ENCODE peak calls at places on chromosomes 13 and 19, in four cellular contexts. X is HepG2, J is IMR-90, N is K562. G is an unnamed sample.

GRCh38 chr19:51047031-51047335 is 12.2 kb upstream of the KLK12 start:
- DNase-seq in X (no peak), J (no peak), N (no peak), G (no peak)

GRCh38 chr19:5123646-5124045 is 154.7 kb downstream of the KDM4B start:
- DNase-seq in X (no peak), J (no peak), N (no peak), G (no peak)

GRCh38 chr19:10670876-10671804 is 17.0 kb downstream of the ILF3 start:
- DNase-seq in X (no peak), J (no peak), N (no peak), G (no peak)

GRCh38 chr19:48396010-48396870 is 2.8 kb downstream of the GRIN2D start:
- DNase-seq in X (no peak), J (no peak), N (peak; percentile 49), G (no peak)

GRCh38 chr13:31310781-31311180 is 111.0 kb downstream of the B3GLCT start:
- DNase-seq in X (no peak), J (peak; percentile 1), N (no peak), G (no peak)

GRCh38 chr13:28171266-28171665 is 32.9 kb downstream of the PAN3 start:
- DNase-seq in X (no peak), J (no peak), N (no peak), G (no peak)

GRCh38 chr19:13262450-13262849 is 112.2 kb downstream of the IER2 start:
- DNase-seq in X (peak; percentile 38), J (peak; percentile 61), N (peak; percentile 73), G (peak; percentile 45)

GRCh38 chr19:47778954-47779351 is 450 bp downstream of the SELENOW start:
- DNase-seq in X (no peak), J (no peak), N (no peak), G (no peak)

GRCh38 chr13:95440441-95441088 is 112.0 kb upstream of the CLDN10 start:
- DNase-seq in X (no peak), J (no peak), N (no peak), G (no peak)

GRCh38 chr19:55590621-55591020 is 8.7 kb downstream of the FIZ1 start:
- DNase-seq in X (no peak), J (no peak), N (peak; percentile 83), G (no peak)

GRCh38 chr19:7963566-7963965 is 20.1 kb upstream of the TIMM44 start:
- DNase-seq in X (no peak), J (no peak), N (no peak), G (no peak)

GRCh38 chr19:57947088-57947418 is 453 bp downstream of the ZNF256 start:
- DNase-seq in X (no peak), J (no peak), N (no peak), G (no peak)

GRCh38 chr13:43331676-43332075 is 308.3 kb downstream of the DNAJC15 start:
- DNase-seq in X (no peak), J (peak; percentile 10), N (no peak), G (no peak)

GRCh38 chr13:102443234-102443633 is 41.4 kb upstream of the FGF14 start:
- DNase-seq in X (no peak), J (no peak), N (no peak), G (no peak)

GRCh38 chr13:31322025-31322424 is 122.2 kb downstream of the B3GLCT start:
- DNase-seq in X (no peak), J (peak; percentile 7), N (no peak), G (no peak)

GRCh38 chr13:110506859-110507566 is 54.5 kb downstream of the RAB20 start:
- DNase-seq in X (no peak), J (peak; percentile 10), N (peak; percentile 90), G (peak; percentile 28)

GRCh38 chr13:75836441-75836840 is 200.3 kb downstream of the LMO7 start:
- DNase-seq in X (no peak), J (no peak), N (no peak), G (no peak)

GRCh38 chr13:43085545-43085944 is 62.2 kb downstream of the DNAJC15 start:
- DNase-seq in X (no peak), J (peak; percentile 61), N (peak; percentile 2), G (peak; percentile 20)

GRCh38 chr13:20291037-20291436 is 58.9 kb upstream of the GJB6 start:
- DNase-seq in X (no peak), J (no peak), N (no peak), G (no peak)

GRCh38 chr13:99313473-99313872 is 6.3 kb upstream of the GPR183 start:
- DNase-seq in X (no peak), J (no peak), N (no peak), G (no peak)

GRCh38 chr13:27057817-27058216 is 113.8 kb downstream of the USP12 start:
- DNase-seq in X (no peak), J (no peak), N (no peak), G (no peak)

GRCh38 chr19:30666301-30666803 is 294.2 kb downstream of the ZNF536 start:
- DNase-seq in X (peak; percentile 19), J (peak; percentile 13), N (peak; percentile 49), G (peak; percentile 48)

GRCh38 chr13:60701919-60702318 is 304.9 kb downstream of the TDRD3 start:
- DNase-seq in X (no peak), J (no peak), N (no peak), G (no peak)

GRCh38 chr13:31046711-31047279 is 114.3 kb downstream of the TEX26 start:
- DNase-seq in X (no peak), J (peak; percentile 68), N (no peak), G (no peak)

GRCh38 chr13:21010621-21011020 is 50.8 kb downstream of the LATS2 start:
- DNase-seq in X (peak; percentile 44), J (peak; percentile 47), N (peak; percentile 38), G (peak; percentile 49)

GRCh38 chr19:49430172-49430677 is 5.0 kb downstream of the GFY start:
- DNase-seq in X (no peak), J (no peak), N (peak; percentile 55), G (peak; percentile 64)

GRCh38 chr13:24502567-24503375 is 9.8 kb downstream of the PARP4 start:
- DNase-seq in X (peak; percentile 48), J (peak; percentile 53), N (peak; percentile 55), G (peak; percentile 7)

GRCh38 chr13:21583496-21583895 is 20.5 kb downstream of the MICU2 start:
- DNase-seq in X (peak; percentile 44), J (peak; percentile 66), N (no peak), G (no peak)

GRCh38 chr19:9139609-9140158 is 513 bp upstream of the ZNF317 start:
- DNase-seq in X (no peak), J (no peak), N (no peak), G (no peak)

GRCh38 chr13:90839061-90839460 is 508.4 kb upstream of the MIR17HG start:
- DNase-seq in X (no peak), J (no peak), N (no peak), G (peak; percentile 55)

GRCh38 chr19:32404213-32404938 is 1.2 kb upstream of the DPY19L3 start:
- DNase-seq in X (peak; percentile 18), J (no peak), N (peak; percentile 43), G (no peak)

GRCh38 chr13:83340170-83340569 is 542.1 kb downstream of the SLITRK1 start:
- DNase-seq in X (no peak), J (no peak), N (no peak), G (no peak)

GRCh38 chr19:21569497-21569870 is 64.1 kb downstream of the ZNF429 start:
- DNase-seq in X (no peak), J (no peak), N (no peak), G (no peak)

GRCh38 chr13:51729853-51730553 is 74.0 kb downstream of the DHRS12 start:
- DNase-seq in X (peak; percentile 70), J (peak; percentile 90), N (peak; percentile 3), G (no peak)

GRCh38 chr19:55069137-55069858 is 6.3 kb upstream of the RDH13 start:
- DNase-seq in X (no peak), J (no peak), N (peak; percentile 75), G (peak; percentile 82)

GRCh38 chr13:96728463-96728862 is 265.8 kb downstream of the OXGR1 start:
- DNase-seq in X (no peak), J (no peak), N (no peak), G (no peak)

GRCh38 chr13:23357349-23357748 is 76.2 kb downstream of the SACS start:
- DNase-seq in X (no peak), J (no peak), N (no peak), G (no peak)
- TF ChIP-seq MAZ in X (no peak), J (no peak), N (no peak), G (no peak)

DNA sequence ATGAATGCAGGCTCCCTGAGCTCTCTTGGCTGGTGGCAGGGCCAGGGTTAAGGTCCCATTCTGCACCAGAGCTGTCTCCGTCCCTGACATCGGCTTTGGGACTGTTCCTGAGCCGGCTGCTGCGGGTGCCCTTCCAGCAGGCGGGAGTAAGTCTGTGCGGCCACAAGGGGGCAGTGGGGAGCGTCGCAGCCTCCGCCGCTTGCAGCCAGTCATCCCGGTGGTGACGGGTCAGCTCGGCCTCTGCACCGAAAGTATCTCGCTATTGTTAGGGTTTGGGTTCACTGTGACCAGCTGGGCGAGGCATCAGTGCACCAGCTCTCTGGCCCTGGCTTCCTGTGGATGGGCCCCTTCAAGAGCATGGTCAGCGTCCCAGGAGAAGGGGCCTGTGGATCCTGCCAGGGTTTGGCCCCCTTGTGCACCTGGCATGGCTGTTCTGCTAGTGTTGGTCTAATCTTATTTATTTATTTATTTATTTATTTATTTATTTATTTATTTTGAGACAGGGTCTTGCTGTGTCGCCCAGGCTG is 15.1 kb downstream of the NDUFB7 start:
- DNase-seq in X (peak; percentile 61), J (peak; percentile 77), N (peak; percentile 88), G (peak; percentile 83)
- TF ChIP-seq MAZ in X (no peak), J (no peak), N (no peak), G (no peak)

DNA sequence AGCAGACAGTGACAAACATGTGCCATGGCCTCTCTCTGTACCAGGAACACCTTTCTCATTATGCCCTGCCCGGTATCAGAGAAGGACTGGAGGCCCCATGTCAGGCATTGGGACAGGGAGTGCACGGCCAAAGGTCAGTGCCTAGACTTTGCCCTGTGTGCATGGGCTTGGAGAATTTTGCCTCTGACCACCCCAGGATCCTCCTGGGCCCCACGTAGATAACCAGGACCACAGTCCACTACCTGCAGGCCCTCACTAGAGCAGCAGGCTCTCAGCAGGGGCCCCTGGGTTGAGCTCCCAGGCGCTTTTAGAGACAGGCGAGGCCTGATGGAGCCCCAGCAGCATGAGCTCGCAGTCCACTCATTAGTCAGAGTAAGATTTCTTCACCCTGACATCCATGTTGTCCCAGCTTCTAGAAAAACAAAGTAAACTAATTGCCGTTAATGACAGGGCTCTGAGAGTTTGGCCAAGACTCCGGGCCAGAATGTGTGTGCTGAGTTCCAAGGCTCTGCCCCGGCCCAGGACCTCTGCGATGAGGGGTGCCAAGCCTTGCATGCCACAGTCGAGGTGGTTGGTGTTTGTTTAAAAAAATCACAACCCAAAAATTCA is 42.7 kb downstream of the CAPN12 start:
- DNase-seq in X (peak; percentile 93), J (peak; percentile 21), N (no peak), G (no peak)
- TF ChIP-seq MAZ in X (peak; percentile 56), J (no peak), N (no peak), G (no peak)

GRCh38 chr13:114212096-114212495 is 22.6 kb upstream of the CDC16 start:
- DNase-seq in X (no peak), J (peak; percentile 81), N (no peak), G (no peak)
- TF ChIP-seq MAZ in X (no peak), J (no peak), N (no peak), G (no peak)

DNA sequence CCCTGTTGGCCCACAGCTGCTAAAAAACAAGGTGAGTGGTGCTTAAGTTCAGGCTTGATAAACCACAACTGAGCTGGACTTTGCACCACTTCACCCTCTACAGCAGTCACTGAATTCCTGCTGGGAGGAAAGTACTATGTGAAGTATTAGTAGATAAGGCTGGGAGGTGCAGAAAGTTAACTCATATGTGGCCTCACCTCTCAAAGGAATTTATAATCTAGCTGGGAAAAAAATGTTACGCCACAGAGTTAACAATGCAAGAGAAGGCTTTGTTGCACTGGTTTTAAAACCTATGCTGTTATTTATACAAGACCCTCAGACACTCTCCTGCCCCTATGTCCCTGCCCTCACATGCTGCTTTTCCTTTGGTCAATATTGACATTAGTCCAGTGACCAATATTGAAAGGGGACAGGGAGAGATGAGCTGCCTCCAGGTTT is 60.9 kb downstream of the LIG4 start:
- DNase-seq in X (peak; percentile 95), J (no peak), N (no peak), G (no peak)
- TF ChIP-seq MAZ in X (no peak), J (no peak), N (no peak), G (no peak)

GRCh38 chr19:27635401-27635800 is 1577.5 kb downstream of the UQCRFS1 start:
- DNase-seq in X (no peak), J (no peak), N (no peak), G (no peak)
- TF ChIP-seq MAZ in X (no peak), J (no peak), N (no peak), G (no peak)